ENCODE peak calls at places on chromosome 3, in seven cellular contexts. T is left ventricle myocardium inferior; Z is dorsolateral prefrontal cortex; A is upper lobe of right lung; J is CD4-positive, alpha-beta T cell; R is right lobe of liver; K is gastrocnemius medialis. Q is an unnamed sample.

GRCh38 chr3:131738095-131738494 is 235.3 kb upstream of the MRPL3 start:
- DNase-seq in T (no peak), Z (no peak), A (no peak), J (no peak), R (no peak), K (no peak), Q (no peak)

GRCh38 chr3:10006762-10007090 is 19.5 kb upstream of the FANCD2 start:
- DNase-seq in T (no peak), Z (no peak), A (no peak), J (no peak), R (peak; percentile 76), K (no peak), Q (no peak)

GRCh38 chr3:49500408-49501257 is 30.6 kb downstream of the DAG1 start:
- DNase-seq in T (peak; percentile 40), Z (no peak), A (no peak), J (no peak), R (peak; percentile 59), K (peak; percentile 93), Q (peak; percentile 48)

GRCh38 chr3:182921665-182922355 is 58.5 kb downstream of the DCUN1D1 start:
- DNase-seq in T (no peak), Z (no peak), A (no peak), J (no peak), R (no peak), K (no peak), Q (no peak)

GRCh38 chr3:1609416-1609815 is 489.2 kb upstream of the CNTN4 start:
- DNase-seq in T (no peak), Z (no peak), A (no peak), J (no peak), R (no peak), K (no peak), Q (no peak)

GRCh38 chr3:36965440-36965839 is 20.6 kb upstream of the TRANK1 start:
- DNase-seq in T (no peak), Z (no peak), A (no peak), J (no peak), R (no peak), K (no peak), Q (no peak)

GRCh38 chr3:136750209-136750921 is 1.8 kb downstream of the STAG1 start:
- DNase-seq in T (no peak), Z (no peak), A (no peak), J (no peak), R (no peak), K (no peak), Q (no peak)

GRCh38 chr3:73945553-73945952 is 320.8 kb upstream of the PDZRN3 start:
- DNase-seq in T (no peak), Z (no peak), A (no peak), J (no peak), R (no peak), K (no peak), Q (no peak)

GRCh38 chr3:40170395-40170794 is 139.1 kb upstream of the EIF1B start:
- DNase-seq in T (no peak), Z (no peak), A (no peak), J (no peak), R (no peak), K (no peak), Q (no peak)

GRCh38 chr3:126989316-126990023 is 6.6 kb downstream of the PLXNA1 start:
- DNase-seq in T (no peak), Z (no peak), A (no peak), J (no peak), R (no peak), K (no peak), Q (no peak)

GRCh38 chr3:72346526-72346926 is 501.7 kb downstream of the SHQ1 start:
- DNase-seq in T (no peak), Z (no peak), A (no peak), J (no peak), R (no peak), K (peak; percentile 59), Q (no peak)

GRCh38 chr3:48435774-48436476 is 4.0 kb downstream of the CCDC51 start:
- DNase-seq in T (peak; percentile 87), Z (peak; percentile 87), A (peak; percentile 90), J (peak; percentile 81), R (peak; percentile 87), K (peak; percentile 79), Q (peak; percentile 82)

GRCh38 chr3:169836058-169836941 is 23.6 kb upstream of the LRRC34 start:
- DNase-seq in T (no peak), Z (no peak), A (no peak), J (no peak), R (no peak), K (no peak), Q (no peak)

GRCh38 chr3:150319900-150320299 is 88.2 kb upstream of the TSC22D2 start:
- DNase-seq in T (no peak), Z (no peak), A (no peak), J (no peak), R (no peak), K (no peak), Q (no peak)

GRCh38 chr3:54760226-54760625 is 167.6 kb downstream of the LRTM1 start:
- DNase-seq in T (no peak), Z (no peak), A (no peak), J (no peak), R (no peak), K (no peak), Q (no peak)

DNA sequence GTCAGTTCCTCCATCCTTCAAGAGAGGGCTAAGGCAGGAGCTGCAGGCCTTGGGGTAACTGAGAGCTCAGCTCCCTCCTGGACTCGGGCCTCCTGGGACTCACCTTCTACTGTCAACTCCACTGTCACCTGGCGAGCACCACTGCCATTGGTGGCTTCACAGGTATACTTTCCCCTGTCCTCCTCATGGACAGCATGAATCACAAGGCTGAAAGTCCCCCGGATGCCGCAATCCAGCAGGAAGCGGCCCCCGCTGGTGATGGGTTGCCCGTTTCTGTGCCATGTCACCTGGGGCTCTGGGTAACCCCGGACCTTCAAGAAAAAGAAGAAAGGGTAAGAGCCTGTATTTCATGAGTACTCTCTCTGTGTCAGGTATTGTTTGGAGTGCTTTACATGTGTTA is 131.9 kb downstream of the MYLK start:
- DNase-seq in T (no peak), Z (no peak), A (no peak), J (no peak), R (no peak), K (no peak), Q (no peak)
- H3K27ac ChIP-seq in T (no peak overlapping the region), Z (no peak overlapping the region), A (no peak overlapping the region), J (no peak overlapping the region), R (no peak overlapping the region), K (no peak overlapping the region), Q (no peak overlapping the region)

GRCh38 chr3:67382551-67382950 is 271.9 kb downstream of the SUCLG2 start:
- DNase-seq in T (no peak), Z (no peak), A (no peak), J (no peak), R (no peak), K (no peak), Q (no peak)

GRCh38 chr3:67383379-67383778 is 271.0 kb downstream of the SUCLG2 start:
- DNase-seq in T (no peak), Z (no peak), A (no peak), J (no peak), R (no peak), K (no peak), Q (no peak)

GRCh38 chr3:67380118-67380517 is 274.3 kb downstream of the SUCLG2 start:
- DNase-seq in T (no peak), Z (no peak), A (no peak), J (no peak), R (no peak), K (no peak), Q (no peak)

GRCh38 chr3:67384790-67385397 is 269.5 kb downstream of the SUCLG2 start:
- DNase-seq in T (no peak), Z (no peak), A (no peak), J (peak; percentile 26), R (no peak), K (no peak), Q (no peak)

DNA sequence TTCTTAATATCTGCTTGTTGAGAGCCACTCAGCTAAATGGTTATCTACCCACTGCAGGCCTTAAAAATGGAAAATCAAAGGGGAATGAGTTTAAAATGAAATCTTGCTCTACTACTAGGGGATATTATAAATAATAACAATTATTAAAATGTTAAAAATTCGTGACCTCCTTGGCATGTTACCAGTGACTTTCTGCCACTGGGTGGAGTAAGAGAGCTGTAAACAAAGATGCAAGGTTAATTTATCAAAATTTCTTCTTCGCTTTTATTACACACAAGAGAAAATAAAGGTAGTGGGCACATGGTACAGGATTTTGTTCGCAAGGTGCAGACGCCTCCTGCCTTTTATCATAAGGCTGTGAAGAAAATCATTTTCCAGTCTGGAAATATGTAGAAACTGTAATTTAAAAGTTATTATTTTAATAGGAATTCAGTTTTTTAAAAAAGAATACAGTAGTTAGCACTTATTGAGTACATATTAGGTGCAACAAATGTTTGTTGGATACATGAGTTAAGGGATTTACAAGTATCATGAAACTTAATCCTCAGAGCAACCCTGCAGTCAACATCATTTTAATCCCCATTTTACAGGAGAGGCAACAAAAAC is 272.6 kb downstream of the SUCLG2 start:
- DNase-seq in T (no peak), Z (no peak), A (no peak), J (peak; percentile 5), R (no peak), K (no peak), Q (peak; percentile 46)
- H3K27ac ChIP-seq in T (no peak overlapping the region), Z (no peak overlapping the region), A (no peak overlapping the region), J (no peak overlapping the region), R (no peak overlapping the region), K (no peak overlapping the region), Q (no peak overlapping the region)

DNA sequence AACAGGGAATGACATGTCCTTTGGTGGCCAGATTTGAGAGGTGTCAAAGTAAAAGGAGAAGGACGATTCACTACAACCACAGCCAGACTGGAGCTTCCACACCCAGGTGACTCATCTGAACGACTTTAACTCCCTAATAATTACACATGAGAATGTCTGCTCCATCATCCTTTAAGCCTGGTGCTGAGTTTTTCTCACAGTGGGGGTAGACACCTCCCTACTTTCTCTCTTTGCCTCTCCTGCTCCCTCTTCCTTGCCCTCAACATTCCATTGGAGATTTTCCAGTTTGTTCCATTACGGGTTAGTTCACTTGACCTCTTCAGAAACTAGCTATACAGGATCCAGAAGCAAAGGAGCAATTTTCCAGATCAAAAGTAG is 154.3 kb upstream of the BHLHE40 start:
- DNase-seq in T (no peak), Z (no peak), A (no peak), J (no peak), R (no peak), K (peak; percentile 49), Q (no peak)
- H3K27ac ChIP-seq in T (peak overlapping the region; percentile 86), Z (peak overlapping the region; percentile 29), A (peak overlapping the region; percentile 76), J (no peak overlapping the region), R (no peak overlapping the region), K (peak overlapping the region; percentile 84), Q (peak overlapping the region; percentile 75)

DNA sequence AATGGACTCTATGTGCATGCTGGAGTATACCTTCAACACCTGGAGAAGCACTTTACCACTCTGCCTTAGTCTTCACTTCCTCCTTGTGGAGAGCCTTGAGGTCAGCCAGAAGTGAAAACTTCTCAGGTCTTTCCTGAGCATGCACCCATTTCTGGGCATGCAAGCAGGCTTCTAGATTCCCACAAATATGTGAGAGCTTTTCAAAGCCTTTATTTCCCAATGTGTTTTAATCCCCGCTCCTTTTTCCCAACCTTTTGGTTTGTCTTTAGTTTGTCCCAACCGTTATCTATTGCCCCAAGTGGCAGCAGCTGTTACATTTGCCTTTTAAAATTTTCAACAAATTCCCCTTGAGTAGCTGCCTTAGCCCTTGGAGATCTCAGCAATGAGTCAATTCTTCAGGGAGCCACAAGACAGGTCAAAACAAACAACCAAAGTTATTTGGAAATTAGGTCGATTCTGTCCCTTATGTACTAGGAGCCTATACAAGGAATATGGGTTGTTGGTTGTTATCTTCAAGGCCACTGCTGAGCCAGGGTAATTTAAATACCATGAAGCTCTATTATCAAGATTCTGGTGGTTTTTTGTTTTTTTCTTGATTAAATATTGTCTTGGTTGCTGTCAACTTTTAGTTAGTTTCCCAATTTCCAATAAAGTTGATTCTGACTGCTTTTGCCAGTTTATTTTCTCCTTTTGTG is 44.4 kb downstream of the LSM3 start:
- DNase-seq in T (no peak), Z (no peak), A (no peak), J (no peak), R (no peak), K (no peak), Q (no peak)
- H3K27ac ChIP-seq in T (peak overlapping the region; percentile 43), Z (no peak overlapping the region), A (no peak overlapping the region), J (no peak overlapping the region), R (no peak overlapping the region), K (no peak overlapping the region), Q (no peak overlapping the region)

GRCh38 chr3:197949191-197949766 is 711 bp upstream of the RPL35A start:
- DNase-seq in T (no peak), Z (no peak), A (no peak), J (no peak), R (no peak), K (no peak), Q (no peak)
- H3K27ac ChIP-seq in T (peak overlapping the region; percentile 94), Z (peak overlapping the region; percentile 99), A (peak overlapping the region; percentile 92), J (peak overlapping the region; percentile 73), R (peak overlapping the region; percentile 95), K (peak overlapping the region; percentile 83), Q (peak overlapping the region; percentile 93)